ENCODE peak calls at places on chromosomes 5 and 9, in five cellular contexts. U is breast epithelium, F is hepatocyte, Z is A673, G is neuronal stem cell. L is an unnamed sample.
A peak's percentile ranks its signal among the peaks of the same experiment; 100 is the strongest.

GRCh38 chr9:28774433-28775029 is 1201.2 kb upstream of the C9orf72 start:
- DNase-seq in Z (peak; percentile 79), G (peak; percentile 24), U (no peak), F (peak; percentile 50), L (no peak)

GRCh38 chr5:132497488-132497997 is 7.0 kb upstream of the IRF1 start:
- DNase-seq in Z (no peak), U (peak; percentile 71), G (no peak), F (peak; percentile 81), L (peak; percentile 62)

GRCh38 chr9:5518937-5519319 is 8.6 kb downstream of the PDCD1LG2 start:
- DNase-seq in U (no peak), Z (no peak), G (no peak), F (no peak), L (no peak)

GRCh38 chr5:9239626-9240025 is 306.2 kb downstream of the SEMA5A start:
- DNase-seq in F (no peak), U (no peak), G (no peak), Z (no peak), L (no peak)

GRCh38 chr9:93679536-93680444 is 103.4 kb downstream of the PHF2 start:
- DNase-seq in U (no peak), G (no peak), Z (no peak), F (no peak), L (no peak)

GRCh38 chr9:90970603-90971002 is 169.0 kb downstream of the SYK start:
- DNase-seq in F (no peak), Z (no peak), U (peak; percentile 81), G (no peak), L (no peak)

GRCh38 chr9:101791938-101792337 is 53.5 kb upstream of the GRIN3A start:
- DNase-seq in Z (peak; percentile 46), G (peak; percentile 67), U (no peak), F (peak; percentile 68), L (no peak)

GRCh38 chr9:98248737-98249474 is 6.5 kb downstream of the TBC1D2 start:
- DNase-seq in Z (no peak), U (no peak), F (peak; percentile 82), G (no peak), L (peak; percentile 87)

GRCh38 chr5:34682926-34683623 is 26.9 kb downstream of the RAI14 start:
- DNase-seq in G (no peak), U (no peak), F (no peak), Z (no peak), L (no peak)

GRCh38 chr5:125476888-125477585 is 730.6 kb upstream of the ZNF608 start:
- DNase-seq in Z (no peak), F (no peak), G (no peak), U (no peak), L (no peak)

GRCh38 chr9:33818167-33818831 is 1.3 kb downstream of the UBE2R2 start:
- DNase-seq in Z (no peak), G (no peak), U (peak; percentile 45), F (no peak), L (no peak)

GRCh38 chr9:82504620-82505019 is 516.0 kb downstream of the SPATA31D1 start:
- DNase-seq in U (no peak), G (no peak), F (no peak), Z (no peak), L (no peak)

GRCh38 chr9:82498918-82499317 is 510.3 kb downstream of the SPATA31D1 start:
- DNase-seq in Z (no peak), U (no peak), G (no peak), F (no peak), L (no peak)

GRCh38 chr9:82495884-82496777 is 507.6 kb downstream of the SPATA31D1 start:
- DNase-seq in G (no peak), Z (no peak), U (no peak), F (no peak), L (no peak)

GRCh38 chr9:82499337-82499736 is 510.8 kb downstream of the SPATA31D1 start:
- DNase-seq in Z (no peak), U (no peak), F (no peak), G (no peak), L (no peak)
- H3K27ac ChIP-seq in Z (no peak overlapping the region), U (no peak overlapping the region), F (no peak overlapping the region), G (no peak overlapping the region), L (no peak overlapping the region)

DNA sequence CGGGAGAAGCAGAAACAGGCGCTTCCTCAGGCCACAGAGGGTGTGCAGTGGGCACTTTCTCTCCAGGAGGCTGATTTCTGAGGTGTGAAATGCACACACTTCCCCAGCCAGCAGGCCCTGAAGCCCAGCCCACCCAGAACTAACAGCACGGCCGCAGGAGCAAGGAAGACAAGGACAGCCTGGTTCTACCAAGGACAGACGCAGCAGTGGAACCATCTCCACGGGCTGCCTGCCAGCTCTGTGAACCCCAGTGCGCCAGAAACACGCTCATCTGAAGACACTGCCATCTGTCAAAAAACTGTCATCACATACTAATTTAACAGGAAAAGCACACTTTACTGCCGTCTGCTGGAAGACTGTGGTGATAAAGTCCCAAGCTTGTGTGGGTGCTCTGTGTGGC is 40.7 kb downstream of the MAPK9 start:
- DNase-seq in F (no peak), Z (no peak), U (no peak), G (no peak), L (no peak)
- H3K9me3 ChIP-seq in F (peaks cover 7% of the 10 kb centered on the region), Z (peaks cover 25% of the 10 kb centered on the region), U (peaks cover 90% of the 10 kb centered on the region), G (peaks cover 63% of the 10 kb centered on the region), L (peaks cover 94% of the 10 kb centered on the region)

GRCh38 chr5:151904127-151904526 is 20.5 kb downstream of the GLRA1 start:
- DNase-seq in U (no peak), Z (no peak), G (no peak), F (no peak), L (no peak)
- H3K27me3 ChIP-seq in U (no peaks in the 10 kb centered on the region), Z (no peaks in the 10 kb centered on the region), G (no peaks in the 10 kb centered on the region), F (peaks cover 10% of the 10 kb centered on the region), L (no peaks in the 10 kb centered on the region)

DNA sequence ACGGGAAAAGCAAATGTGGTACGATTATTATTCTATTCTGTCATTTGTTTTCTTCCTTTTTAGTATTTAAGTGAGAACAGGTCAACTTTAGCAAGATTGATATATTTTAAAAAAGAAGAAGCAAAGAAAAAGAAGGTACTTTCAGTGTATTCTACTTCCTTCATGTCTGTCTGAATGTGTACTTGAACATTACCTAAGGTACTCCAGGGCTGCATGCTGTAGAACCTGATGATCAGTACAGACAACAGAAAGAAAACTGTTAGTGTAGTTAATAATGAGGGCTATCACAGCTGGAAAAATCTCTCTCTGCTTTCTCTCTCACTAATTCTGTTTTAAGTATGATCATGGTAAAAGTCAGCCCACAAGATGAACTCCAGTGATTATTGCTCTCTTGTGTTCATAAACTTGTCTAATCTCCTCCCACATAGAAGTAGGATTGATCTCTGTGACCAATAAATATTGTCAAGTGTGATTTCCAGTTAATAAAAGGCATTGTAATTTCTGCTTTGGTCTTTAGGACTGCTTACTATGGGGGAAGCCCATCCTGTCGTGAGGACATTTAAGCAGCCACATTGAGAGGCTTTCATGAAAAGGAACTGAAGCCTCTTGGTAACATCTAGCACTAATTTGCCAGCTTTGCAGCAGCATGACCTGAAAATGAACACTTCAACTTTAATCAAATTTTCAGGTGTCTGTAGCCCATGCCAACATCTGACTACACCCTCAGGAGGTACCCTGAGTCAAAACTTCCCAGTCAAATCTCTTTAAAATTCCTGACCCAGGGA is 864.0 kb upstream of the ACO1 start:
- DNase-seq in Z (no peak), U (no peak), G (no peak), F (no peak), L (no peak)
- H3K27ac ChIP-seq in Z (no peak overlapping the region), U (no peak overlapping the region), G (no peak overlapping the region), F (no peak overlapping the region), L (no peak overlapping the region)

DNA sequence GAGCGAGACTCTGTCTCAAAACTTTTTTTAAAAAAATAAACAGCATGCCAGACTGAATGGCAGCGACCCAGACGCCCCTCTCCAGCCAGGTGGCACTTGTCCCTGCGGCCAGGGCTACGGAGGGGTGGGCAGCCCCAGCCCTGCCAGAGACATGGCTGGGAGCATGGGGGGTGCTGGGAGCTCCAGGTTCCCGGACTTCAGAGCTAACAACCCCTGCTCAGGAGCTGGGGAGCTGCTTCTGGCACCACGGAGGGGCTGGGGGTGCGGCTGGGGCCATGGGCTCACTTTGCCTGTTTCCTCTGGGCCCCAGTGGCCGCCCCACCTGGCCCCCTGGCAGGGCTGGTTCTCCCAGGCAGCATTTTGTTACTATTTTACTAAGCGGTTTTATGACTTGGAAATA is 49.9 kb downstream of the SLC12A7 start:
- DNase-seq in G (no peak), Z (no peak), U (no peak), F (no peak), L (no peak)
- H3K9me3 ChIP-seq in G (no peaks in the 10 kb centered on the region), Z (no peaks in the 10 kb centered on the region), U (no peaks in the 10 kb centered on the region), F (no peaks in the 10 kb centered on the region), L (no peaks in the 10 kb centered on the region)

DNA sequence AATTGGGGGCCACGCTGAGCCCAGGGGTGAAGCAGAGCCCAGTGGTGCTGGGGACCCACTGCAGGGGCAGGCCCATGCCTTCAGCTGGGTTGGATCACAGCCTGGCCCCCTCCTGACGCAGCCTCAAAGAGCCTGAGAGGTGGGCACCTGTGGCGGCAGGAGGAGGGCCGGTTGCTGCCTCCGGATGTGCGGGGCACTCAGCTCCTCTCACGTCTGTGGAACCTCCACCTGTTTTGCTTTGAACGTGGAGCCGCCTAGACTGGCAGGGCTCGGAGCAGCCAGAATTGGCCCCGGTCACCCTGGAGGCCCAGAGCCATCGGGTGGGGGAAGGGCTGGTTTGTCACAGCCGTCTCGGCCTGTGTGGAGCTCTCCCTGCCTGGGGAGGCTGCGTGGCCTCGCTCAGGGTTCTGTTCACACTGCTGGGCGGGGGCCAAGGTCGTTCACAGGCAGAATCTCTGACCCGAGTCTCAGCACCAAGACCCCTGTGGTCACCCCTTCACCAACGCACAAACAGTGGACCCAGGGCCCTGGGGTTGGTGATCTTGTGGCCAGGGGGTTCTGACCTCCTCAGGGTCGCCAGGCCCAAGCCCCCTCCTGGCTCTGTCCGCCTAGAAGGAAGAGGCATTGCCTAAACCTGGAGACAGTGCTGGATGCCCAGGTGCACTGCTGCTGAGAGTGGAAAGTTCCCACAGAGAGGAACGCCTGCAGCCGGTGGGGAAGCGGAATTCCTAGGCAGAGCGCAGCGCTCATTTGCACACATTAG is 9.2 kb upstream of the SLC9A3 start:
- DNase-seq in U (no peak), F (no peak), G (no peak), Z (no peak), L (peak; percentile 59)
- H3K27me3 ChIP-seq in U (peaks cover 7% of the 10 kb centered on the region), F (peaks cover 24% of the 10 kb centered on the region), G (no peaks in the 10 kb centered on the region), Z (peaks cover 50% of the 10 kb centered on the region), L (no peaks in the 10 kb centered on the region)

GRCh38 chr5:154766558-154767281 is 11.5 kb downstream of the LARP1 start:
- DNase-seq in G (no peak), U (no peak), Z (no peak), F (no peak), L (no peak)
- H3K27ac ChIP-seq in G (no peak overlapping the region), U (no peak overlapping the region), Z (no peak overlapping the region), F (no peak overlapping the region), L (no peak overlapping the region)

DNA sequence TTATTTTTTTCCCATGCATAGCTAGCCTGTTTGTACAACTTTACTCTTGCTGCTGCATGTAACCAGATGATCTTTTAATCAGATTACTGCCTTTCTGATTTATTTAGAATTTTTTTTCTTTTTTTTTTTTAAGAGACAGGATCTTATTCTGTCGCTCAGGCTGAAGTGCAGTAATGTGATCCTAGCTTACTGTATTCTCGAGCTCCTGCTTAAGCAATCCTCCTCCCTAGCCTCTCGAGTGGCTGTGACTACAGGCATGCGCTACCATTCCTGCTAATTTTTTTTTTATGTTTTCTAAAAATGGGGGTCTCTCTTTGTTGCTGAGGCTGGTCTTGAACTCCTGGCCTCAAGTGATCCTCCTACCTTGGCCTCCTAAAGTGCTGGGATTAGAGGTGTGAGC is 9.6 kb downstream of the DCP2 start:
- DNase-seq in Z (no peak), G (no peak), F (no peak), U (no peak), L (no peak)
- H3K9me3 ChIP-seq in Z (no peaks in the 10 kb centered on the region), G (no peaks in the 10 kb centered on the region), F (no peaks in the 10 kb centered on the region), U (no peaks in the 10 kb centered on the region), L (no peaks in the 10 kb centered on the region)

L was measured in upper lobe of left lung.